ENCODE peak calls at places on chromosomes 6 and 20, in seven cellular contexts. M is HCT116, O is adrenal gland, I is sigmoid colon, N is tibial nerve, U is GM12891, L is esophagus squamous epithelium. X is an unnamed sample.

GRCh38 chr20:57583289-57584257 is 22.7 kb downstream of the PCK1 start:
- DNase-seq in N (no peak), U (no peak), O (no peak), I (no peak), L (no peak), M (no peak), X (no peak)

GRCh38 chr20:12358006-12358654 is 440.4 kb downstream of the BTBD3 start:
- DNase-seq in O (no peak), U (no peak), L (no peak), N (no peak), M (no peak), I (no peak), X (no peak)

GRCh38 chr6:17394192-17394611 is 807 bp downstream of the CAP2 start:
- DNase-seq in M (peak), U (no peak), O (peak), L (no peak), I (peak), N (peak), X (no peak)

GRCh38 chr6:136035378-136036070 is 184.0 kb downstream of the PDE7B start:
- DNase-seq in M (no peak), U (no peak), I (no peak), N (no peak), O (no peak), L (no peak), X (no peak)

GRCh38 chr6:166415306-166415705 is 32.6 kb upstream of the MPC1 start:
- DNase-seq in M (no peak), L (no peak), U (no peak), I (no peak), O (no peak), N (no peak), X (no peak)

GRCh38 chr6:33008944-33009861 is at the start of gene HLA-DOA:
- DNase-seq in O (no peak), L (no peak), I (no peak), U (peak), N (no peak), M (peak), X (no peak)

GRCh38 chr6:22892452-22892851 is 323.1 kb downstream of the HDGFL1 start:
- DNase-seq in M (no peak), O (no peak), L (no peak), U (no peak), I (no peak), N (peak), X (no peak)

GRCh38 chr20:22908437-22908836 is 126.7 kb upstream of the SSTR4 start:
- DNase-seq in M (no peak), U (no peak), N (no peak), I (no peak), L (no peak), O (no peak), X (no peak)

GRCh38 chr20:21528870-21529269 is 15.0 kb upstream of the NKX2-2 start:
- DNase-seq in N (no peak), O (no peak), M (no peak), I (no peak), L (no peak), U (no peak), X (no peak)

GRCh38 chr20:33659341-33660034 is 2.6 kb upstream of the C20orf144 start:
- DNase-seq in L (no peak), U (no peak), M (no peak), O (no peak), I (peak), N (no peak), X (no peak)

GRCh38 chr6:143405381-143406154 is 44.9 kb downstream of the ADAT2 start:
- DNase-seq in L (no peak), N (no peak), M (no peak), I (no peak), U (no peak), O (no peak), X (no peak)

GRCh38 chr6:130847546-130847945 is 20.3 kb downstream of the SMLR1 start:
- DNase-seq in I (no peak), O (no peak), L (no peak), N (no peak), U (no peak), M (no peak), X (no peak)

GRCh38 chr6:102848796-102849195 is 1455.3 kb downstream of the GRIK2 start:
- DNase-seq in N (no peak), I (no peak), L (no peak), U (no peak), O (no peak), M (no peak), X (no peak)

GRCh38 chr6:139979021-139979721 is 604.7 kb upstream of the CITED2 start:
- DNase-seq in L (no peak), O (no peak), U (no peak), I (no peak), N (no peak), M (no peak), X (no peak)

GRCh38 chr6:139430897-139431601 is 56.6 kb upstream of the CITED2 start:
- DNase-seq in N (no peak), O (no peak), M (no peak), L (no peak), I (peak), U (no peak), X (no peak)

GRCh38 chr6:11486051-11486450 is 51.5 kb upstream of the TMEM170B start:
- DNase-seq in L (no peak), M (no peak), U (no peak), N (no peak), O (no peak), I (no peak), X (no peak)

GRCh38 chr20:53579581-53580375 is 13.9 kb downstream of the ZNF217 start:
- DNase-seq in I (no peak), M (no peak), L (no peak), N (no peak), U (no peak), O (no peak), X (no peak)

GRCh38 chr6:43930440-43931154 is 160.6 kb downstream of the VEGFA start:
- DNase-seq in O (no peak), N (no peak), I (peak), L (no peak), U (no peak), M (no peak), X (no peak)

GRCh38 chr20:62924567-62925419 is 1.5 kb downstream of the DIDO1 start:
- DNase-seq in I (no peak), L (no peak), N (no peak), O (peak), M (no peak), U (no peak), X (peak)

GRCh38 chr20:62928246-62928939 is 2.1 kb upstream of the DIDO1 start:
- DNase-seq in L (no peak), O (no peak), I (no peak), N (no peak), M (no peak), U (no peak), X (no peak)

GRCh38 chr20:62927128-62927705 is 912 bp upstream of the DIDO1 start:
- DNase-seq in I (no peak), U (no peak), M (no peak), N (no peak), O (no peak), L (no peak), X (no peak)

GRCh38 chr20:62925420-62926228 is 681 bp downstream of the DIDO1 start:
- DNase-seq in I (no peak), L (no peak), O (peak), N (no peak), U (no peak), M (no peak), X (peak)

GRCh38 chr20:62926229-62927127 is at the start of gene DIDO1:
- DNase-seq in N (peak), M (peak), I (peak), U (peak), L (peak), O (peak), X (peak)
- TF ChIP-seq POLR2A in N (peak), M (peak), I (peak), U (no peak), L (peak), O (peak), X (peak)

DNA sequence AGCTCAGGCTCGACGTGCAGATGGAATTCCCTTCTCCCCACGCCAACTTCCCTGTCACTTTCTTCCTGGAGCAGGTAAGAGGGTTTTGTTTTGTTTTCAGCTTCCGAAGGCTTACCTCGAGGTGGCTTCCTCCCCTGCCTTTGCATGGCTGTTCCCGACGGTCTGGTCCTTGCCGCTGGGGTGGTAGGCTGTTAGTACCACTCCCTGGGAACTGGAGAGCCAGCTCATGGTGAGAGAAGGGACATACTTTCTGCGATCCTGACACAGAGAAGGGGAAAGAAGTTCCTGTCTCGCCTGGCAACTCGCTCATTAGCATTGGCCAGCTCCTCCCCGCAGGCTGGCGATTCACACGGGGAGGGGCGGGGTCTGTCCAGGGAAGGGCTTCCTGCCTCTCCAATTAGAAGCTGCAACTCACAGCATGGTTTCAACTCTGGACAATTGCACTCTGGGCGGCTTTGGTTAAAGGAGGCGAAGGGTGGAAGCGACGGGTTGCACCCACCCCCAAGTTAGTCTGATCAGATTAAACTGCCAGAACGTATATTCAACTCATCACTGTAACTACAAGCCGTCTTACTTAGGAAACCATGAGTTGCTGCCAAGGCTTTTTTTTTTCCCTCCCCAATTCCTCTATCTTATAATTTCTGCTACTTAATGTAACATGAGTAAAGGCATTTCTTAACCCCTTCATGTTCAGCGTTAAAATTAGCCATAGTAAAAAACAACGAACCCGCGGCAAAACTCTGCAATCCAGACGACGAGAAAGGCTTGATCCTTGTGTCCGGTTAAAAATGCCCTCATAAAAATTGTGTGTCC is at the start of gene ARHGAP18:
- DNase-seq in L (peak), I (peak), N (peak), O (peak), U (peak), M (peak), X (peak)
- TF ChIP-seq POLR2A in L (peak), I (peak), N (peak), O (peak), U (peak), M (no peak), X (peak)

GRCh38 chr6:4775591-4776492 is at the start of gene CDYL:
- DNase-seq in M (peak), N (peak), L (peak), U (peak), I (peak), O (peak), X (peak)
- TF ChIP-seq POLR2A in M (no peak), N (peak), L (peak), U (no peak), I (no peak), O (peak), X (no peak)

GRCh38 chr6:73513496-73513854 is 7.4 kb downstream of the EEF1A1 start:
- DNase-seq in M (no peak), I (no peak), N (no peak), U (no peak), L (no peak), O (no peak), X (no peak)

GRCh38 chr6:73506246-73506645 is 14.6 kb downstream of the EEF1A1 start:
- DNase-seq in I (no peak), L (no peak), U (no peak), N (no peak), M (no peak), O (no peak), X (no peak)

GRCh38 chr6:73511796-73512195 is 9.0 kb downstream of the EEF1A1 start:
- DNase-seq in O (no peak), M (no peak), U (no peak), N (no peak), L (no peak), I (no peak), X (no peak)

GRCh38 chr6:73508776-73509175 is 12.1 kb downstream of the EEF1A1 start:
- DNase-seq in I (no peak), L (no peak), N (no peak), M (no peak), O (no peak), U (no peak), X (no peak)

GRCh38 chr6:73509851-73510250 is 11.0 kb downstream of the EEF1A1 start:
- DNase-seq in L (no peak), N (no peak), M (no peak), U (no peak), I (no peak), O (no peak), X (no peak)
- TF ChIP-seq POLR2A in L (no peak), N (no peak), M (no peak), U (no peak), I (no peak), O (no peak), X (no peak)

GRCh38 chr20:50538276-50538675 is 28.1 kb downstream of the PTPN1 start:
- DNase-seq in O (no peak), L (no peak), I (no peak), M (no peak), N (no peak), U (no peak), X (no peak)

GRCh38 chr20:50541606-50542041 is 31.4 kb downstream of the PTPN1 start:
- DNase-seq in L (no peak), O (no peak), N (no peak), M (peak), U (no peak), I (no peak), X (no peak)

GRCh38 chr20:50537546-50538201 is 27.5 kb downstream of the PTPN1 start:
- DNase-seq in N (no peak), I (no peak), O (no peak), M (no peak), L (no peak), U (no peak), X (no peak)

GRCh38 chr20:50543326-50543725 is 33.1 kb downstream of the PTPN1 start:
- DNase-seq in I (no peak), O (no peak), U (no peak), N (no peak), M (no peak), L (no peak), X (no peak)

GRCh38 chr20:50540620-50541605 is 30.7 kb downstream of the PTPN1 start:
- DNase-seq in U (no peak), M (peak), I (no peak), L (no peak), N (no peak), O (no peak), X (no peak)
- TF ChIP-seq POLR2A in U (no peak), M (no peak), I (no peak), L (no peak), N (no peak), O (no peak), X (no peak)

DNA sequence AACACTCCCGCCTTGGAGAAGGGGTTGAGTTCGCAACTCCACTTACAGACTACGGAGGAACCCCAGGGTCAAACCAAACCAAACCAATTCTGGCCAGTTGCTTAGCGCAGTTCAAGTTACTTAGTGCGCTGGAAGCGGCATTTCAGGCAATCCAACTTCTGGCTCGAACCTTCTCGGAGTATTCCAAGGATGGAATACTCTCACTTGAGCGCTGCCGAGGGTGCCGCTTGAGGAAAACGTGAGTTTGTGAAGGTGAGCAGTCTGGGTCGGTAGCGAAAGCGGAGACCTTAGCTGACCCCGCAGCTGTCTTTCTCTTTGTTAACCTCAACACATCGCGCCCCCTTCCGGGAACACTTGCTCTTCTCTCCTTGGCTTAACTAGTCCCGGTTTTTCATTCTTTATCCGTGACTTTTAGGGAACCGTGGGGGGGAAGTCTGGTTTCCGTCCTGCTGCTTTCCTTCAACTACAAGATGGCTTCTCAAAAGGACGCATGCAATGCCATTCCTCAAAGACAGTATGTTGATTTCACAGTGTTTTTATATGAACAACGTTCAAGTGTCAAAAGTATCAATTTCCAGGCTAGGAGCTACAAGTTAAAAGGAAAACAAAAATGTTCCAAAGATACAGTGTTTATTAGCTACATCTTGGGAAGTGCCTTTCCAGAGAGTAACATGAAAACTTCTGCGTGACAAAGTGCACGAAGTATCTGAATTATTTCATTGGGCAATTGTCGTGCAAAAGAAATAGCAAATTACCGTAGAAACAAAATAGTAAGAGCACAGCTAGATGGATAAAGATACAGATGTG is 742 bp upstream of the PNISR start:
- DNase-seq in N (peak), O (peak), I (peak), L (peak), M (peak), U (no peak), X (peak)
- TF ChIP-seq POLR2A in N (no peak), O (no peak), I (peak), L (no peak), M (peak), U (peak), X (no peak)

DNA sequence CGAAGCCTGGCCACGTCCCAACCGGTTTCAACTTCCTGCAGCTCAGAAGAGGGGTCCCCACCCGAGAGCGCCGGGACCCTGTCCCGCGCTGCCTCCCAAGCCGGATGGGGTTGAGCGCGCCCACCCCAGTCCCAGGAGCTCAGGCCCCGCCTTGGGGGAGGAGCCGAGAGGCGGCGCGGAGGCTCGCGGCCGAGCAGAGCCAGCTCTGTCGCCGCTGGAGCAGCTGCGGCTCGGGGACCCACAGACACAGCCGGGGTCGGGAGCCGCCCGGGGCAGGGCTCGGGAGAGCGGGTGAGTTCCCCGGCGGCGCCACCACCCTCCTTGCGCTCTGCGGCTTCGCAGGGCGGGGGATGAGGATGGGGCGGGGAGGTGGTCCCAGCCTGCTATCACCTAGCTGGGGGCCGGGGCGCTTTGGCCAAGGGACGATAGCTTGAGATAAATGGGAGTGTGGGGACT is at the start of gene PPP1R16B:
- DNase-seq in O (peak), L (no peak), I (no peak), M (no peak), U (peak), N (no peak), X (peak)
- TF ChIP-seq POLR2A in O (peak), L (no peak), I (no peak), M (no peak), U (peak), N (peak), X (no peak)

GRCh38 chr6:6734463-6735455 is 146.2 kb downstream of the LY86 start:
- DNase-seq in L (no peak), U (no peak), M (no peak), N (no peak), O (no peak), I (no peak), X (peak)

GRCh38 chr6:6737666-6738065 is 149.1 kb downstream of the LY86 start:
- DNase-seq in M (no peak), O (no peak), U (no peak), N (no peak), L (no peak), I (no peak), X (no peak)

GRCh38 chr6:6738922-6739717 is 150.6 kb downstream of the LY86 start:
- DNase-seq in M (no peak), I (no peak), U (no peak), L (no peak), N (no peak), O (no peak), X (peak)

GRCh38 chr6:6738108-6738507 is 149.6 kb downstream of the LY86 start:
- DNase-seq in I (no peak), N (no peak), U (no peak), M (no peak), O (no peak), L (no peak), X (no peak)

GRCh38 chr6:6736753-6737654 is 148.5 kb downstream of the LY86 start:
- DNase-seq in U (peak), N (peak), I (peak), L (no peak), M (no peak), O (peak), X (peak)
- TF ChIP-seq POLR2A in U (no peak), N (no peak), I (no peak), L (no peak), M (no peak), O (no peak), X (no peak)

DNA sequence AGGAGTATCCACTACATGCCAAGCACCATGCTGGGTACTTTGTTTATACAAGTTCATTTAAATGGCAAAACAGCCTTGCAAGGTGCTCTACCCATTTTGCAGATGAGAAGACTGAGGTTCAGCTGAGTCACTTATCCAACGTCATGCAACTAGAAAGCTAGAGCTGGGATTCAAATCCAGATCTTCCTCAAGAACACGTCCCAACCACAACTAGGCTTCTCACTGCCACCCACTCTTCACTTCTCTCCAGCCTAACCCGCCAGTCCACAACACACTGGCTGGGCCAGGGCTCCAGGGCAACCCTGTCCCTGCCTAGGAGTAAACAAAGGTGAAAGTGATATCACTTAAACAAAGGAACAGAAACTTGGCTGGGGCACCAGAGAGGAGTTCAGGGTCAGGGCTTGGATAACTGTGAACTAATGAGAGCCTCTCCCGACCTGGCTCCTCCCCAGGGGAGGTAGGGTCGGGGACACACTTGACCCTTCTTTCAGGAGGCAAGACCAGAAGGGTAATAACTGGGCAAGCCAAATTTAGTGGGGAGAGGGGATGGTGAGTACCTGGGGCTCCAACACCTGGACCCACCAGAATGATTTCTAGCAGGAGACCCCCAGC is 7.9 kb downstream of the SDC4 start:
- DNase-seq in M (no peak), O (peak), I (no peak), N (no peak), L (no peak), U (no peak), X (peak)
- TF ChIP-seq POLR2A in M (no peak), O (no peak), I (no peak), N (no peak), L (no peak), U (no peak), X (no peak)

X was measured in erythroblast.